ENCODE peak calls at places on chromosome 14, in nine cellular contexts. One of them, this sample, is unnamed. For H3K36me3, the result is how much of the 10 kb centered on the place peaks cover.

GRCh38 chr14:21894003-21894897 is 220.6 kb upstream of the OR4E1 start:
- DNase-seq in cardiac muscle cell: peak
- DNase-seq in right lobe of liver: no peak
- DNase-seq in prostate gland: no peak
- DNase-seq in endothelial cell of umbilical vein: no peak
- DNase-seq in DND-41: peak
- DNase-seq in pancreas: no peak
- DNase-seq in Peyer's patch: peak
- DNase-seq in breast epithelium: peak
- DNase-seq in this sample: peak

GRCh38 chr14:86799244-86799647 is 1193.7 kb downstream of the GALC start:
- DNase-seq in cardiac muscle cell: no peak
- DNase-seq in right lobe of liver: no peak
- DNase-seq in prostate gland: no peak
- DNase-seq in endothelial cell of umbilical vein: no peak
- DNase-seq in DND-41: no peak
- DNase-seq in pancreas: no peak
- DNase-seq in Peyer's patch: no peak
- DNase-seq in breast epithelium: no peak
- DNase-seq in this sample: no peak

GRCh38 chr14:22781606-22782000 is 15.1 kb downstream of the OXA1L start:
- DNase-seq in cardiac muscle cell: no peak
- DNase-seq in right lobe of liver: no peak
- DNase-seq in prostate gland: no peak
- DNase-seq in endothelial cell of umbilical vein: no peak
- DNase-seq in DND-41: no peak
- DNase-seq in pancreas: no peak
- DNase-seq in Peyer's patch: no peak
- DNase-seq in breast epithelium: no peak
- DNase-seq in this sample: no peak

GRCh38 chr14:53295985-53296582 is 143.0 kb upstream of the DDHD1 start:
- DNase-seq in cardiac muscle cell: peak
- DNase-seq in right lobe of liver: no peak
- DNase-seq in prostate gland: no peak
- DNase-seq in endothelial cell of umbilical vein: peak
- DNase-seq in DND-41: no peak
- DNase-seq in pancreas: no peak
- DNase-seq in Peyer's patch: no peak
- DNase-seq in breast epithelium: no peak
- DNase-seq in this sample: no peak

GRCh38 chr14:75823334-75823733 is 158.5 kb downstream of the TGFB3 start:
- DNase-seq in cardiac muscle cell: no peak
- DNase-seq in right lobe of liver: no peak
- DNase-seq in prostate gland: no peak
- DNase-seq in endothelial cell of umbilical vein: no peak
- DNase-seq in DND-41: no peak
- DNase-seq in pancreas: no peak
- DNase-seq in Peyer's patch: no peak
- DNase-seq in breast epithelium: no peak
- DNase-seq in this sample: no peak

GRCh38 chr14:98077176-98077575 is 1194.8 kb downstream of the BCL11B start:
- DNase-seq in cardiac muscle cell: no peak
- DNase-seq in right lobe of liver: no peak
- DNase-seq in prostate gland: no peak
- DNase-seq in endothelial cell of umbilical vein: no peak
- DNase-seq in DND-41: no peak
- DNase-seq in pancreas: no peak
- DNase-seq in Peyer's patch: no peak
- DNase-seq in breast epithelium: no peak
- DNase-seq in this sample: no peak

GRCh38 chr14:93984070-93984469 is 7.7 kb upstream of the ASB2 start:
- DNase-seq in cardiac muscle cell: no peak
- DNase-seq in right lobe of liver: no peak
- DNase-seq in prostate gland: no peak
- DNase-seq in endothelial cell of umbilical vein: no peak
- DNase-seq in DND-41: no peak
- DNase-seq in pancreas: no peak
- DNase-seq in Peyer's patch: no peak
- DNase-seq in breast epithelium: no peak
- DNase-seq in this sample: no peak

GRCh38 chr14:105475916-105476845 is 1.6 kb downstream of the CRIP2 start:
- DNase-seq in cardiac muscle cell: no peak
- DNase-seq in right lobe of liver: peak
- DNase-seq in prostate gland: no peak
- DNase-seq in endothelial cell of umbilical vein: peak
- DNase-seq in DND-41: no peak
- DNase-seq in pancreas: peak
- DNase-seq in Peyer's patch: no peak
- DNase-seq in breast epithelium: no peak
- DNase-seq in this sample: no peak

GRCh38 chr14:86321151-86321550 is 791.2 kb downstream of the FLRT2 start:
- DNase-seq in cardiac muscle cell: no peak
- DNase-seq in right lobe of liver: no peak
- DNase-seq in prostate gland: no peak
- DNase-seq in endothelial cell of umbilical vein: no peak
- DNase-seq in DND-41: no peak
- DNase-seq in pancreas: no peak
- DNase-seq in Peyer's patch: no peak
- DNase-seq in breast epithelium: no peak
- DNase-seq in this sample: no peak

GRCh38 chr14:31154956-31155355 is 52.6 kb downstream of the HECTD1 start:
- DNase-seq in cardiac muscle cell: no peak
- DNase-seq in right lobe of liver: no peak
- DNase-seq in prostate gland: no peak
- DNase-seq in endothelial cell of umbilical vein: no peak
- DNase-seq in DND-41: no peak
- DNase-seq in pancreas: no peak
- DNase-seq in Peyer's patch: no peak
- DNase-seq in breast epithelium: no peak
- DNase-seq in this sample: no peak

GRCh38 chr14:69291891-69292586 is 32.1 kb downstream of the GALNT16 start:
- DNase-seq in cardiac muscle cell: no peak
- DNase-seq in right lobe of liver: no peak
- DNase-seq in prostate gland: no peak
- DNase-seq in endothelial cell of umbilical vein: no peak
- DNase-seq in DND-41: no peak
- DNase-seq in pancreas: no peak
- DNase-seq in Peyer's patch: no peak
- DNase-seq in breast epithelium: no peak
- DNase-seq in this sample: no peak

GRCh38 chr14:38442208-38442607 is 186.3 kb upstream of the CLEC14A start:
- DNase-seq in cardiac muscle cell: peak
- DNase-seq in right lobe of liver: no peak
- DNase-seq in prostate gland: no peak
- DNase-seq in endothelial cell of umbilical vein: peak
- DNase-seq in DND-41: no peak
- DNase-seq in pancreas: no peak
- DNase-seq in Peyer's patch: no peak
- DNase-seq in breast epithelium: no peak
- DNase-seq in this sample: no peak

GRCh38 chr14:56896231-56896630 is 86.0 kb upstream of the OTX2 start:
- DNase-seq in cardiac muscle cell: no peak
- DNase-seq in right lobe of liver: no peak
- DNase-seq in prostate gland: no peak
- DNase-seq in endothelial cell of umbilical vein: no peak
- DNase-seq in DND-41: no peak
- DNase-seq in pancreas: no peak
- DNase-seq in Peyer's patch: no peak
- DNase-seq in breast epithelium: no peak
- DNase-seq in this sample: no peak

GRCh38 chr14:76509291-76509690 is 133.4 kb downstream of the ESRRB start:
- DNase-seq in cardiac muscle cell: no peak
- DNase-seq in right lobe of liver: no peak
- DNase-seq in prostate gland: no peak
- DNase-seq in endothelial cell of umbilical vein: no peak
- DNase-seq in DND-41: no peak
- DNase-seq in pancreas: no peak
- DNase-seq in Peyer's patch: no peak
- DNase-seq in breast epithelium: no peak
- DNase-seq in this sample: no peak

GRCh38 chr14:45038256-45038655 is 45.7 kb upstream of the PRPF39 start:
- DNase-seq in cardiac muscle cell: no peak
- DNase-seq in right lobe of liver: no peak
- DNase-seq in prostate gland: no peak
- DNase-seq in endothelial cell of umbilical vein: no peak
- DNase-seq in DND-41: no peak
- DNase-seq in pancreas: no peak
- DNase-seq in Peyer's patch: no peak
- DNase-seq in breast epithelium: no peak
- DNase-seq in this sample: no peak

GRCh38 chr14:38627163-38627562 is 371.3 kb upstream of the CLEC14A start:
- DNase-seq in cardiac muscle cell: no peak
- DNase-seq in right lobe of liver: no peak
- DNase-seq in prostate gland: no peak
- DNase-seq in endothelial cell of umbilical vein: no peak
- DNase-seq in DND-41: no peak
- DNase-seq in pancreas: no peak
- DNase-seq in Peyer's patch: no peak
- DNase-seq in breast epithelium: no peak
- DNase-seq in this sample: no peak

GRCh38 chr14:44981198-44981597 is 19.2 kb downstream of the TOGARAM1 start:
- DNase-seq in cardiac muscle cell: no peak
- DNase-seq in right lobe of liver: no peak
- DNase-seq in prostate gland: no peak
- DNase-seq in endothelial cell of umbilical vein: no peak
- DNase-seq in DND-41: no peak
- DNase-seq in pancreas: no peak
- DNase-seq in Peyer's patch: no peak
- DNase-seq in breast epithelium: no peak
- DNase-seq in this sample: no peak

GRCh38 chr14:98614741-98615140 is 657.3 kb downstream of the BCL11B start:
- DNase-seq in cardiac muscle cell: no peak
- DNase-seq in right lobe of liver: no peak
- DNase-seq in prostate gland: no peak
- DNase-seq in endothelial cell of umbilical vein: no peak
- DNase-seq in DND-41: no peak
- DNase-seq in pancreas: no peak
- DNase-seq in Peyer's patch: no peak
- DNase-seq in breast epithelium: no peak
- DNase-seq in this sample: no peak

GRCh38 chr14:56482306-56482705 is 97.3 kb upstream of the TMEM260 start:
- DNase-seq in cardiac muscle cell: peak
- DNase-seq in right lobe of liver: no peak
- DNase-seq in prostate gland: no peak
- DNase-seq in endothelial cell of umbilical vein: peak
- DNase-seq in DND-41: peak
- DNase-seq in pancreas: no peak
- DNase-seq in Peyer's patch: no peak
- DNase-seq in breast epithelium: no peak
- DNase-seq in this sample: no peak

GRCh38 chr14:51398898-51399297 is 158.9 kb downstream of the TMX1 start:
- DNase-seq in cardiac muscle cell: no peak
- DNase-seq in right lobe of liver: no peak
- DNase-seq in prostate gland: no peak
- DNase-seq in endothelial cell of umbilical vein: peak
- DNase-seq in DND-41: no peak
- DNase-seq in pancreas: no peak
- DNase-seq in Peyer's patch: no peak
- DNase-seq in breast epithelium: no peak
- DNase-seq in this sample: no peak
- H3K36me3 ChIP-seq in cardiac muscle cell: under half
- H3K36me3 ChIP-seq in right lobe of liver: under half
- H3K36me3 ChIP-seq in prostate gland: under half
- H3K36me3 ChIP-seq in endothelial cell of umbilical vein: under half
- H3K36me3 ChIP-seq in DND-41: under half
- H3K36me3 ChIP-seq in pancreas: under half
- H3K36me3 ChIP-seq in Peyer's patch: under half
- H3K36me3 ChIP-seq in breast epithelium: under half
- H3K36me3 ChIP-seq in this sample: under half

DNA sequence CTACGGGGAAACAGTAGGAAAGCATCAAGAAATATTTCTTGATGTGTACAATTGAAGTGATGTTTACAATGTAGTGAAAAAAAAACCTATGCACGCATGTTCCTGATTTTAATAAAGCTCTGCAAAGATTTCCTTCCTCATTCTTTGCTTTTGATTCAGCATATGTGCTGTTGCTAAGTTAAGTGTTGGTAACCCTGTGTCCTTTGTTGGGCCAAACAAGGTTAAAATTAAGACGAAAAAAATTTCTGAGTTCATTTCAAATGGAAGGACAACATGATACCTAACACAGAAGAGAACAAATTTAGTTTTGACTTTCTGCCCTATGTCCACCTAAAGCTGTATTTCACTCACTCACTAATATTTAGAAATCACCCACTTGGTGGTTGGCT is 62.8 kb downstream of the PPP2R5C start:
- DNase-seq in cardiac muscle cell: no peak
- DNase-seq in right lobe of liver: no peak
- DNase-seq in prostate gland: no peak
- DNase-seq in endothelial cell of umbilical vein: peak
- DNase-seq in DND-41: no peak
- DNase-seq in pancreas: no peak
- DNase-seq in Peyer's patch: no peak
- DNase-seq in breast epithelium: no peak
- DNase-seq in this sample: no peak
- H3K27ac ChIP-seq in cardiac muscle cell: no peak
- H3K27ac ChIP-seq in right lobe of liver: peak
- H3K27ac ChIP-seq in prostate gland: peak
- H3K27ac ChIP-seq in endothelial cell of umbilical vein: no peak
- H3K27ac ChIP-seq in DND-41: no peak
- H3K27ac ChIP-seq in pancreas: peak
- H3K27ac ChIP-seq in Peyer's patch: peak
- H3K27ac ChIP-seq in breast epithelium: peak
- H3K27ac ChIP-seq in this sample: peak

GRCh38 chr14:74501691-74502090 is 8.1 kb downstream of the ISCA2 start:
- DNase-seq in cardiac muscle cell: no peak
- DNase-seq in right lobe of liver: no peak
- DNase-seq in prostate gland: no peak
- DNase-seq in endothelial cell of umbilical vein: no peak
- DNase-seq in DND-41: no peak
- DNase-seq in pancreas: no peak
- DNase-seq in Peyer's patch: no peak
- DNase-seq in breast epithelium: no peak
- DNase-seq in this sample: no peak
- H3K36me3 ChIP-seq in cardiac muscle cell: under half
- H3K36me3 ChIP-seq in right lobe of liver: under half
- H3K36me3 ChIP-seq in prostate gland: under half
- H3K36me3 ChIP-seq in endothelial cell of umbilical vein: under half
- H3K36me3 ChIP-seq in DND-41: under half
- H3K36me3 ChIP-seq in pancreas: under half
- H3K36me3 ChIP-seq in Peyer's patch: under half
- H3K36me3 ChIP-seq in breast epithelium: under half
- H3K36me3 ChIP-seq in this sample: under half

DNA sequence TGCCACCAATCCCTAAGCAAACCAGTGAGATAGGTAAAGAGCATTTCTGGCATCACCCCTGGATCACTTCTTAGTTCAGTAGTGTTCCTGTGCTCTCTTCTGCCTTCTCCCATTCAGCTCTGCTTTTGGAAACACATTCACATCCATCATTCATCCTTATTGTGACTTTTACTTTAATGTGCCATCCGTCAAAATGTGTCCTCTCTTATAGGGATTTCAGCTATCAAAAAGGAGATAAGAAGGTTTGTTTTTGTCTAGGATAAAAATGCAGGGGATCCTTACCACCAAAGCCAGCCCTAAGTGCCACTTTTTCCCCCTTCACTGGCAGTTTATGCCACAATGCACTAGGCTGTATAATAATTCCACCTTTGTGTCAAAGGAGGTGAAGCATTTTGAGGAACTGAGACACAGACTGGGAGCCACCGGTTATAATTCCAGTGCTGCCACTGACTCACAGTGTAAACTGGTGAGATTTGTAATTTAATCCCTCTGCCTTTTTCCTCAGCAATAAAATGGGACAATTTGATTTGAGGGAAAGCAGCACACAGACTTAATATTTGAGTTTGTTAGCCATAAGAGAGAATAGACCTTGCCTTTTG is 158.6 kb downstream of the PAX9 start:
- DNase-seq in cardiac muscle cell: no peak
- DNase-seq in right lobe of liver: no peak
- DNase-seq in prostate gland: no peak
- DNase-seq in endothelial cell of umbilical vein: no peak
- DNase-seq in DND-41: no peak
- DNase-seq in pancreas: no peak
- DNase-seq in Peyer's patch: no peak
- DNase-seq in breast epithelium: no peak
- DNase-seq in this sample: no peak
- H3K27ac ChIP-seq in cardiac muscle cell: no peak
- H3K27ac ChIP-seq in right lobe of liver: no peak
- H3K27ac ChIP-seq in prostate gland: no peak
- H3K27ac ChIP-seq in endothelial cell of umbilical vein: no peak
- H3K27ac ChIP-seq in DND-41: no peak
- H3K27ac ChIP-seq in pancreas: no peak
- H3K27ac ChIP-seq in Peyer's patch: no peak
- H3K27ac ChIP-seq in breast epithelium: no peak
- H3K27ac ChIP-seq in this sample: no peak

This sample was measured in CD8-positive, alpha-beta T cell.